ENCODE peak calls at places on chromosomes 12 and 14, in four cellular contexts. One of them, this sample, is unnamed.

GRCh38 chr14:102849522-102850379 is 72.5 kb downstream of the TRAF3 start:
- DNase-seq in WERI-Rb-1: no peak
- DNase-seq in omental fat pad: no peak
- DNase-seq in A673: no peak
- DNase-seq in this sample: no peak

GRCh38 chr14:102320033-102320660 is 601 bp downstream of the ZNF839 start:
- DNase-seq in A673: peak
- DNase-seq in omental fat pad: no peak
- DNase-seq in WERI-Rb-1: peak
- DNase-seq in this sample: no peak

GRCh38 chr12:66688836-66689439 is 10.1 kb upstream of the GRIP1 start:
- DNase-seq in A673: peak
- DNase-seq in WERI-Rb-1: peak
- DNase-seq in omental fat pad: no peak
- DNase-seq in this sample: no peak

GRCh38 chr14:75769047-75769685 is 108.1 kb downstream of the TTLL5 start:
- DNase-seq in omental fat pad: no peak
- DNase-seq in WERI-Rb-1: no peak
- DNase-seq in A673: no peak
- DNase-seq in this sample: no peak

GRCh38 chr14:59154383-59154782 is 34.1 kb upstream of the DAAM1 start:
- DNase-seq in A673: no peak
- DNase-seq in omental fat pad: no peak
- DNase-seq in WERI-Rb-1: no peak
- DNase-seq in this sample: no peak

GRCh38 chr14:54650331-54651017 is 83.5 kb downstream of the SAMD4A start:
- DNase-seq in WERI-Rb-1: no peak
- DNase-seq in A673: peak
- DNase-seq in omental fat pad: no peak
- DNase-seq in this sample: no peak

GRCh38 chr14:22002860-22003284 is 329.3 kb upstream of the OR4E1 start:
- DNase-seq in A673: peak
- DNase-seq in omental fat pad: no peak
- DNase-seq in WERI-Rb-1: no peak
- DNase-seq in this sample: no peak

GRCh38 chr12:25792031-25792430 is 166.5 kb upstream of the RASSF8 start:
- DNase-seq in A673: no peak
- DNase-seq in omental fat pad: no peak
- DNase-seq in WERI-Rb-1: no peak
- DNase-seq in this sample: no peak

GRCh38 chr14:34334329-34334728 is 127.7 kb downstream of the SPTSSA start:
- DNase-seq in WERI-Rb-1: no peak
- DNase-seq in omental fat pad: no peak
- DNase-seq in A673: no peak
- DNase-seq in this sample: no peak

GRCh38 chr14:100899841-100900771 is 3.4 kb downstream of the RTL1 start:
- DNase-seq in omental fat pad: no peak
- DNase-seq in A673: no peak
- DNase-seq in WERI-Rb-1: no peak
- DNase-seq in this sample: peak

GRCh38 chr12:57549909-57550627 is at the start of gene KIF5A:
- DNase-seq in WERI-Rb-1: peak
- DNase-seq in omental fat pad: no peak
- DNase-seq in A673: peak
- DNase-seq in this sample: no peak

GRCh38 chr14:35046751-35047536 is 872 bp downstream of the FAM177A1 start:
- DNase-seq in WERI-Rb-1: no peak
- DNase-seq in A673: no peak
- DNase-seq in omental fat pad: no peak
- DNase-seq in this sample: no peak

GRCh38 chr12:90253674-90254181 is 545.1 kb upstream of the ATP2B1 start:
- DNase-seq in WERI-Rb-1: peak
- DNase-seq in omental fat pad: no peak
- DNase-seq in A673: no peak
- DNase-seq in this sample: no peak

GRCh38 chr12:130788515-130788914 is 50.5 kb downstream of the STX2 start:
- DNase-seq in A673: no peak
- DNase-seq in WERI-Rb-1: no peak
- DNase-seq in omental fat pad: no peak
- DNase-seq in this sample: no peak

GRCh38 chr12:27821259-27821973 is 41.4 kb upstream of the MANSC4 start:
- DNase-seq in omental fat pad: no peak
- DNase-seq in WERI-Rb-1: peak
- DNase-seq in A673: peak
- DNase-seq in this sample: no peak

GRCh38 chr14:59438148-59438766 is 26.9 kb downstream of the GPR135 start:
- DNase-seq in WERI-Rb-1: no peak
- DNase-seq in omental fat pad: no peak
- DNase-seq in A673: no peak
- DNase-seq in this sample: no peak

GRCh38 chr14:100531152-100531551 is 56.1 kb downstream of the BEGAIN start:
- DNase-seq in WERI-Rb-1: peak
- DNase-seq in omental fat pad: peak
- DNase-seq in A673: no peak
- DNase-seq in this sample: peak

GRCh38 chr14:81980601-81981310 is 447.1 kb upstream of the SEL1L start:
- DNase-seq in omental fat pad: no peak
- DNase-seq in A673: no peak
- DNase-seq in WERI-Rb-1: no peak
- DNase-seq in this sample: no peak

GRCh38 chr12:71718611-71719010 is 32.7 kb downstream of the TMEM19 start:
- DNase-seq in A673: no peak
- DNase-seq in WERI-Rb-1: no peak
- DNase-seq in omental fat pad: no peak
- DNase-seq in this sample: no peak

GRCh38 chr12:113467514-113468364 is 3.9 kb downstream of the LHX5 start:
- DNase-seq in A673: no peak
- DNase-seq in omental fat pad: no peak
- DNase-seq in WERI-Rb-1: no peak
- DNase-seq in this sample: no peak

GRCh38 chr14:100124551-100125088 is 34.8 kb downstream of the DEGS2 start:
- DNase-seq in WERI-Rb-1: no peak
- DNase-seq in omental fat pad: no peak
- DNase-seq in A673: no peak
- DNase-seq in this sample: no peak

GRCh38 chr12:120115692-120116442 is 686 bp downstream of the RAB35 start:
- DNase-seq in omental fat pad: no peak
- DNase-seq in WERI-Rb-1: peak
- DNase-seq in A673: peak
- DNase-seq in this sample: no peak

GRCh38 chr12:8949525-8950286 is at the start of gene M6PR:
- DNase-seq in A673: peak
- DNase-seq in WERI-Rb-1: peak
- DNase-seq in omental fat pad: peak
- DNase-seq in this sample: peak

GRCh38 chr14:39628087-39628486 is 195.9 kb upstream of the FBXO33 start:
- DNase-seq in A673: no peak
- DNase-seq in WERI-Rb-1: no peak
- DNase-seq in omental fat pad: no peak
- DNase-seq in this sample: no peak

GRCh38 chr12:124694846-124695497 is 127.6 kb upstream of the NCOR2 start:
- DNase-seq in A673: no peak
- DNase-seq in omental fat pad: no peak
- DNase-seq in WERI-Rb-1: no peak
- DNase-seq in this sample: no peak
- TF ChIP-seq CTCF in A673: no peak
- TF ChIP-seq CTCF in omental fat pad: no peak
- TF ChIP-seq CTCF in WERI-Rb-1: no peak
- TF ChIP-seq CTCF in this sample: no peak

GRCh38 chr12:78101181-78101876 is 270.6 kb downstream of the NAV3 start:
- DNase-seq in A673: no peak
- DNase-seq in WERI-Rb-1: no peak
- DNase-seq in omental fat pad: no peak
- DNase-seq in this sample: no peak

GRCh38 chr12:78095623-78096022 is 264.9 kb downstream of the NAV3 start:
- DNase-seq in WERI-Rb-1: no peak
- DNase-seq in A673: no peak
- DNase-seq in omental fat pad: no peak
- DNase-seq in this sample: no peak

GRCh38 chr12:78101946-78102635 is 271.4 kb downstream of the NAV3 start:
- DNase-seq in WERI-Rb-1: no peak
- DNase-seq in omental fat pad: no peak
- DNase-seq in A673: peak
- DNase-seq in this sample: no peak

GRCh38 chr12:78099806-78100205 is 269.1 kb downstream of the NAV3 start:
- DNase-seq in A673: no peak
- DNase-seq in omental fat pad: no peak
- DNase-seq in WERI-Rb-1: no peak
- DNase-seq in this sample: no peak

DNA sequence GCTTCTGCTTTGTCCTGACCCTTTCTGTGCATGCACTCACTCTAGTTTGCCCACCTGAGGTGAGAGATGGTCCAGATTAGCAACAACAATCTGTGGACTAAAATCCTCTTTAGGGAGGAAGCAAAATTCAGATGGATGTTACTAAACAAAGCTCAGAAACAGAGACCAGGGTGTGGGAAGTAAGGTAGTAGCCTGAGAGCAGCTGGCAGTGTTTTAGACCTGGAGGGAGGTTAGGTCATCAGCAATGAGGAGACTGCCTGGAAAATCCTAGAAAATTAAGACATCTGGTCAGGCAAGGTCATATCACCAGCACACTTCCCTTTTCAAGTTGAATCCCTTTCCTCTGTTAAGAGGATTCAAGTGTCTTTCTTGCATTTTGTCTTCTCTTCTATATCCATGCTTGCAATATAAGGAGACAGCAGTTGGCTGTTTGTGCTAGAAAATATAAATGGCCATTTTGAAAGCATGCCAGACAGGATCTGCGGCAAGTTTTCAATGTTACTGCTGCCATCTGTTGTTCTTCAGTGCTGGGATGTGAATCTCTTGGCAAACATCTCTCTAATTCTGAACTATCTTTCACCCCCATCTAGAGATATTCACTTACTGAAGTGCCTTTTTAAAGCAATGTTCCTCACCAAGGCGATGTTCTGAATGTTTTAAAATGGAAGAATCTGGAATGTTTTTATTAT is 266.4 kb downstream of the NAV3 start:
- DNase-seq in omental fat pad: no peak
- DNase-seq in WERI-Rb-1: peak
- DNase-seq in A673: peak
- DNase-seq in this sample: no peak
- TF ChIP-seq CTCF in omental fat pad: no peak
- TF ChIP-seq CTCF in WERI-Rb-1: no peak
- TF ChIP-seq CTCF in A673: peak
- TF ChIP-seq CTCF in this sample: peak

GRCh38 chr14:74562515-74563232 is 49.4 kb downstream of the LTBP2 start:
- DNase-seq in omental fat pad: no peak
- DNase-seq in A673: no peak
- DNase-seq in WERI-Rb-1: no peak
- DNase-seq in this sample: no peak
- TF ChIP-seq CTCF in omental fat pad: no peak
- TF ChIP-seq CTCF in A673: no peak
- TF ChIP-seq CTCF in WERI-Rb-1: no peak
- TF ChIP-seq CTCF in this sample: peak

GRCh38 chr14:28613526-28613925 is 153.1 kb upstream of the FOXG1 start:
- DNase-seq in A673: no peak
- DNase-seq in omental fat pad: no peak
- DNase-seq in WERI-Rb-1: no peak
- DNase-seq in this sample: no peak

GRCh38 chr14:28608438-28608837 is 158.1 kb upstream of the FOXG1 start:
- DNase-seq in A673: no peak
- DNase-seq in omental fat pad: no peak
- DNase-seq in WERI-Rb-1: no peak
- DNase-seq in this sample: no peak

GRCh38 chr14:28612414-28612813 is 154.2 kb upstream of the FOXG1 start:
- DNase-seq in A673: no peak
- DNase-seq in omental fat pad: no peak
- DNase-seq in WERI-Rb-1: no peak
- DNase-seq in this sample: no peak

GRCh38 chr14:28603606-28604005 is 163.0 kb upstream of the FOXG1 start:
- DNase-seq in A673: no peak
- DNase-seq in omental fat pad: no peak
- DNase-seq in WERI-Rb-1: no peak
- DNase-seq in this sample: no peak

GRCh38 chr14:28609228-28609828 is 157.3 kb upstream of the FOXG1 start:
- DNase-seq in WERI-Rb-1: peak
- DNase-seq in omental fat pad: peak
- DNase-seq in A673: peak
- DNase-seq in this sample: no peak
- TF ChIP-seq CTCF in WERI-Rb-1: peak
- TF ChIP-seq CTCF in omental fat pad: no peak
- TF ChIP-seq CTCF in A673: peak
- TF ChIP-seq CTCF in this sample: peak